ENCODE peak calls at places on chromosomes 12 and 14, in nine cellular contexts. H is ACHN; J is upper lobe of right lung; X is Right ventricle myocardium superior; P is GDM1; I is HS-5; Z is IMR-90; M is HFF-Myc; C is stimulated activated naive CD4-positive, alpha-beta T cell treated with Interleukin-2 at 50 U/mL for 16 hours. D is an unnamed sample.

GRCh38 chr14:41498959-41499358 is 107.7 kb upstream of the LRFN5 start:
- DNase-seq in C (no peak), H (no peak), M (no peak), Z (no peak), I (no peak), P (no peak), J (no peak), X (no peak), D (no peak)

GRCh38 chr12:113929312-113929989 is 36.7 kb downstream of the RBM19 start:
- DNase-seq in X (no peak), J (no peak), M (no peak), H (no peak), I (no peak), Z (no peak), P (no peak), C (no peak), D (no peak)

GRCh38 chr12:56230449-56231183 is 765 bp downstream of the SLC39A5 start:
- DNase-seq in X (no peak), Z (no peak), M (no peak), H (no peak), P (no peak), C (no peak), I (no peak), J (no peak), D (peak)

GRCh38 chr14:49622022-49622607 is 1.5 kb downstream of the MGAT2 start:
- DNase-seq in I (no peak), J (no peak), Z (no peak), M (no peak), C (no peak), P (no peak), H (no peak), X (no peak), D (no peak)

GRCh38 chr12:96155181-96155580 is 39.0 kb upstream of the ELK3 start:
- DNase-seq in H (no peak), I (no peak), X (no peak), J (no peak), Z (no peak), C (no peak), P (no peak), M (no peak), D (no peak)

GRCh38 chr14:65169351-65169750 is 67.0 kb upstream of the MAX start:
- DNase-seq in M (peak), Z (peak), X (no peak), I (peak), J (no peak), P (no peak), C (no peak), H (no peak), D (no peak)

GRCh38 chr14:104116544-104117340 is 21.6 kb upstream of the KIF26A start:
- DNase-seq in Z (no peak), M (no peak), H (no peak), J (peak), P (no peak), I (no peak), X (peak), C (peak), D (peak)

GRCh38 chr14:89093083-89093482 is 268.6 kb downstream of the TTC8 start:
- DNase-seq in H (no peak), I (no peak), Z (peak), M (no peak), J (no peak), C (no peak), P (no peak), X (no peak), D (no peak)

GRCh38 chr12:123762715-123763052 is 583 bp downstream of the DNAH10 start:
- DNase-seq in Z (no peak), H (no peak), P (no peak), I (no peak), J (no peak), M (no peak), X (no peak), C (no peak), D (no peak)

GRCh38 chr14:77965919-77966435 is 166.1 kb downstream of the ADCK1 start:
- DNase-seq in H (peak), I (no peak), M (no peak), Z (peak), C (no peak), J (peak), P (no peak), X (no peak), D (peak)

GRCh38 chr12:132429932-132430643 is 59.9 kb upstream of the FBRSL1 start:
- DNase-seq in H (peak), X (no peak), J (no peak), M (no peak), I (no peak), C (peak), P (peak), Z (no peak), D (peak)

GRCh38 chr14:102993523-102993922 is 63.8 kb downstream of the CDC42BPB start:
- DNase-seq in C (no peak), X (no peak), I (no peak), J (no peak), P (no peak), M (no peak), Z (peak), H (peak), D (peak)

GRCh38 chr12:89464974-89465592 is 59.5 kb downstream of the GALNT4 start:
- DNase-seq in H (no peak), X (no peak), M (no peak), Z (peak), C (no peak), I (no peak), J (no peak), P (no peak), D (no peak)

GRCh38 chr14:65192686-65193085 is 90.4 kb upstream of the MAX start:
- DNase-seq in P (no peak), Z (no peak), X (no peak), J (no peak), H (no peak), I (no peak), M (no peak), C (no peak), D (no peak)

GRCh38 chr14:55353686-55354467 is 57.8 kb downstream of the ATG14 start:
- DNase-seq in C (no peak), M (no peak), P (no peak), X (no peak), Z (no peak), I (no peak), H (no peak), J (no peak), D (no peak)

GRCh38 chr14:85554106-85554505 is 24.2 kb downstream of the FLRT2 start:
- DNase-seq in P (no peak), I (no peak), H (no peak), X (no peak), M (no peak), J (no peak), C (no peak), Z (peak), D (no peak)

GRCh38 chr12:44839785-44840184 is 36.3 kb downstream of the NELL2 start:
- DNase-seq in C (no peak), Z (no peak), J (no peak), X (no peak), P (no peak), H (no peak), I (no peak), M (no peak), D (no peak)

GRCh38 chr12:23555808-23556207 is 393.7 kb downstream of the SOX5 start:
- DNase-seq in J (no peak), I (no peak), M (no peak), Z (no peak), X (no peak), P (no peak), C (no peak), H (no peak), D (no peak)

GRCh38 chr12:50572275-50572674 is 67.5 kb downstream of the DIP2B start:
- DNase-seq in J (no peak), I (peak), P (no peak), M (no peak), X (no peak), Z (peak), C (no peak), H (peak), D (no peak)

GRCh38 chr12:47205532-47206449 is 126.0 kb upstream of the AMIGO2 start:
- DNase-seq in J (no peak), X (no peak), C (no peak), P (no peak), H (no peak), Z (no peak), M (no peak), I (no peak), D (no peak)

GRCh38 chr12:29066061-29066588 is 83.0 kb upstream of the FAR2 start:
- DNase-seq in X (no peak), H (no peak), Z (peak), J (no peak), P (peak), M (peak), I (no peak), C (no peak), D (peak)

GRCh38 chr14:31864937-31865855 is 211.9 kb upstream of the ARHGAP5 start:
- DNase-seq in H (no peak), C (no peak), X (no peak), I (no peak), Z (no peak), J (no peak), P (no peak), M (no peak), D (no peak)

GRCh38 chr12:52837341-52837741 is 3.2 kb upstream of the KRT79 start:
- DNase-seq in J (no peak), P (no peak), Z (peak), C (no peak), X (no peak), I (peak), H (peak), M (peak), D (peak)

GRCh38 chr14:100547633-100548294 is 39.5 kb downstream of the BEGAIN start:
- DNase-seq in I (no peak), Z (peak), H (no peak), J (peak), M (no peak), X (peak), P (peak), C (peak), D (peak)

GRCh38 chr12:124448241-124448954 is 119.0 kb downstream of the NCOR2 start:
- DNase-seq in X (peak), I (no peak), M (no peak), H (no peak), J (no peak), P (no peak), Z (no peak), C (no peak), D (no peak)

GRCh38 chr12:15001733-15002471 is 29.1 kb downstream of the PDE6H start:
- DNase-seq in H (no peak), I (no peak), M (no peak), C (no peak), P (no peak), Z (peak), X (peak), J (peak), D (no peak)

GRCh38 chr12:1638167-1638566 is 9.1 kb downstream of the WNT5B start:
- DNase-seq in Z (no peak), J (no peak), X (no peak), H (no peak), I (no peak), P (no peak), C (no peak), M (no peak), D (no peak)

GRCh38 chr12:101839324-101840283 is 8.8 kb upstream of the GNPTAB start:
- DNase-seq in Z (peak), P (peak), H (peak), X (no peak), C (peak), M (peak), I (no peak), J (no peak), D (peak)

GRCh38 chr14:64764641-64765520 is 60.7 kb downstream of the PLEKHG3 start:
- DNase-seq in J (peak), M (no peak), H (peak), C (peak), Z (peak), I (no peak), X (peak), P (peak), D (peak)

GRCh38 chr14:45247427-45247826 is 5.6 kb downstream of the MIS18BP1 start:
- DNase-seq in X (no peak), J (no peak), H (no peak), C (no peak), I (no peak), Z (no peak), M (no peak), P (no peak), D (no peak)

GRCh38 chr12:100724071-100724470 is 70.5 kb upstream of the ANO4 start:
- DNase-seq in H (no peak), P (no peak), X (no peak), Z (no peak), C (no peak), I (no peak), M (no peak), J (no peak), D (no peak)

GRCh38 chr12:57187222-57188089 is 29.1 kb upstream of the NXPH4 start:
- DNase-seq in C (no peak), M (no peak), H (no peak), I (no peak), P (no peak), Z (no peak), J (no peak), X (no peak), D (no peak)

GRCh38 chr14:57869530-57870088 is 3.7 kb upstream of the SLC35F4 start:
- DNase-seq in I (no peak), X (no peak), J (no peak), M (no peak), H (peak), P (no peak), Z (no peak), C (no peak), D (no peak)

GRCh38 chr14:33810308-33810707 is 140.6 kb downstream of the EGLN3 start:
- DNase-seq in M (no peak), J (no peak), Z (no peak), X (no peak), I (no peak), P (no peak), C (no peak), H (no peak), D (no peak)

GRCh38 chr12:19066471-19067001 is 63.0 kb upstream of the PLEKHA5 start:
- DNase-seq in H (no peak), C (no peak), M (no peak), P (no peak), X (no peak), I (no peak), Z (no peak), J (no peak), D (no peak)

D was measured in SW480.